ENCODE peak calls at places on chromosomes 5 and 9, in four cellular contexts. T is tibial nerve; S is aorta; U is CD8-positive, alpha-beta memory T cell. G is an unnamed sample.

GRCh38 chr9:1979815-1980367 is 35.3 kb upstream of the SMARCA2 start:
- DNase-seq in T (peak; percentile 14), S (no peak), U (no peak), G (no peak)

GRCh38 chr5:159788835-159789331 is 127.4 kb upstream of the ADRA1B start:
- DNase-seq in T (no peak), S (no peak), U (no peak), G (peak; percentile 66)

GRCh38 chr5:78666041-78666444 is 17.5 kb upstream of the LHFPL2 start:
- DNase-seq in T (no peak), S (no peak), U (no peak), G (no peak)

GRCh38 chr9:135156525-135157510 is 69.3 kb downstream of the OLFM1 start:
- DNase-seq in T (no peak), S (no peak), U (no peak), G (no peak)

GRCh38 chr5:120538644-120539043 is 74.5 kb downstream of the PRR16 start:
- DNase-seq in T (no peak), S (no peak), U (no peak), G (no peak)

GRCh38 chr5:84287964-84288363 is 96.7 kb downstream of the EDIL3 start:
- DNase-seq in T (no peak), S (no peak), U (no peak), G (no peak)

GRCh38 chr9:136326777-136327312 is 494 bp upstream of the GPSM1 start:
- DNase-seq in T (no peak), S (no peak), U (no peak), G (no peak)

GRCh38 chr9:125343518-125344284 is 82.1 kb downstream of the GAPVD1 start:
- DNase-seq in T (no peak), S (no peak), U (no peak), G (no peak)

GRCh38 chr5:56740868-56741267 is 74.5 kb upstream of the MAP3K1 start:
- DNase-seq in T (no peak), S (no peak), U (no peak), G (no peak)

GRCh38 chr5:134545070-134545868 is 19.8 kb downstream of the JADE2 start:
- DNase-seq in T (no peak), S (peak; percentile 90), U (no peak), G (peak; percentile 83)

GRCh38 chr5:139955616-139956283 is 87.3 kb downstream of the NRG2 start:
- DNase-seq in T (no peak), S (no peak), U (no peak), G (no peak)

GRCh38 chr9:107946364-107947137 is 457.0 kb upstream of the KLF4 start:
- DNase-seq in T (no peak), S (no peak), U (no peak), G (no peak)

GRCh38 chr9:125685167-125685566 is 21.8 kb downstream of the MAPKAP1 start:
- DNase-seq in T (no peak), S (no peak), U (no peak), G (no peak)

GRCh38 chr5:3277590-3278196 is 317.9 kb upstream of the IRX1 start:
- DNase-seq in T (no peak), S (no peak), U (no peak), G (no peak)

GRCh38 chr9:127833555-127833954 is 20.9 kb downstream of the ENG start:
- DNase-seq in T (no peak), S (no peak), U (no peak), G (no peak)

GRCh38 chr5:153523831-153524230 is 33.4 kb downstream of the GRIA1 start:
- DNase-seq in T (peak; percentile 39), S (peak; percentile 54), U (no peak), G (no peak)

GRCh38 chr5:123598028-123598689 is 86.2 kb downstream of the CSNK1G3 start:
- DNase-seq in T (no peak), S (no peak), U (no peak), G (no peak)

GRCh38 chr5:1033606-1034420 is 25.2 kb downstream of the NKD2 start:
- DNase-seq in T (no peak), S (no peak), U (no peak), G (no peak)
- H3K9me3 ChIP-seq in T (no peaks in the 10 kb centered on the region), S (no peaks in the 10 kb centered on the region), U (no peaks in the 10 kb centered on the region), G (no peaks in the 10 kb centered on the region)

GRCh38 chr9:98647236-98647635 is 61.5 kb downstream of the GABBR2 start:
- DNase-seq in T (no peak), S (no peak), U (no peak), G (no peak)
- H3K9me3 ChIP-seq in T (no peaks in the 10 kb centered on the region), S (peaks cover 2% of the 10 kb centered on the region), U (no peaks in the 10 kb centered on the region), G (no peaks in the 10 kb centered on the region)

GRCh38 chr5:158170534-158170933 is 311.6 kb upstream of the CLINT1 start:
- DNase-seq in T (no peak), S (no peak), U (no peak), G (no peak)
- H3K9me3 ChIP-seq in T (no peaks in the 10 kb centered on the region), S (no peaks in the 10 kb centered on the region), U (no peaks in the 10 kb centered on the region), G (no peaks in the 10 kb centered on the region)

DNA sequence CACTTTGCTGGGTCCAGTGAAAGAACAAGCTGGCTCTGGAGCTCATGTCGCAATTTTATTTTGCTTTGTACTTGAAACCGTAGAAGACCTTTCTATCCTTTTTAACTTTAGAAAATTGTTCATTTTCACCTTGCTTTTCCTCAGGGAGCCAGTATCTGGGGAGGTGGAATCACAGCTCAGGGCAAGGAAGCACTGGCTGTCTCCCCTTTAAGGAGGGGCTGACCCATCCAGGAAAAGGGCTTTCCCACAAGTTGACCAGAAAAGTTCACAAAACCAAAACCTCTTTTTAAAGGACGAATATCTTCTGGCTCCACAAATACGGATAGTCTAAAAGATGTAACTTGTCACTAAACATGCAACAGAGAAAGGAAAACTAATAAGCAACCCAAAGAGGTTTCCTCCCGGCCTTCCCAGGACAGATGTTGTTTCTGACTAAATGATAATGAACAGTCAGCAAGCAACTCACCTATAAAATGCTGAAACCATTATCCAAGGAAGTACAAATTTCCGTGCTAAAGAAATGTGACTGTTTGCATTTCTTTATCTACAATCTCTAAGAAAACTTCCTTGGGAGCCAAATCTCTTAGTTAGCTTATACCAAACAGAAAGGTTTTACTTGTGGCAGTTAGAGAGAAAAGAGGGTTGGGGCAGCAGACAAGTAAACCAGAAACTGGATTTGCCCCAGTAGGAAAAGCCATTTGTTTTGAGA is 278.2 kb downstream of the PLK2 start:
- DNase-seq in T (no peak), S (no peak), U (no peak), G (no peak)
- H3K9me3 ChIP-seq in T (no peaks in the 10 kb centered on the region), S (no peaks in the 10 kb centered on the region), U (no peaks in the 10 kb centered on the region), G (no peaks in the 10 kb centered on the region)

DNA sequence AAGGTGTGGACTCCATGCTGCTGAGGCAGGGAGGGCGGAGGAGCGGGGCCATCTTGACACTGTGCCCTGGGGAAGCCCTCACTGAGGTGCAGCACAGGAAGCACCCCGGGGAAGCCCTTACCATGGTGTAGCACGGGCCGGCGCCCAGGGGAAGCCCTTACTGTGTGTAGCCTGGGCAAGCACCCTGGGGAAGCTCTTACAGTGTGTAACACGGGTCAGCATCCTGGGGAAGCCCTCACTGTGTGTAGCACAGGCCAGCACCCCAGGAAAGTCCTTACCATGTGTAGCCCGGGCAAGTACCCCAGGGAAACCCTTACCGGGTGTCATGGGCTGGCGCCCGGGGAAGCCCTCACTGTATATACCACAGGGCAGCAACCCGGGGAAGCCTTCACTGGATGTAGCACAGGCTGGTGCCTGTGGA is 62.6 kb upstream of the ZNF354B start:
- DNase-seq in T (no peak), S (no peak), U (no peak), G (no peak)
- H3K9me3 ChIP-seq in T (peaks cover 24% of the 10 kb centered on the region), S (no peaks in the 10 kb centered on the region), U (no peaks in the 10 kb centered on the region), G (no peaks in the 10 kb centered on the region)

GRCh38 chr9:110742741-110743371 is 74.3 kb downstream of the MUSK start:
- DNase-seq in T (no peak), S (no peak), U (no peak), G (no peak)
- H3K9me3 ChIP-seq in T (no peaks in the 10 kb centered on the region), S (no peaks in the 10 kb centered on the region), U (no peaks in the 10 kb centered on the region), G (no peaks in the 10 kb centered on the region)

GRCh38 chr9:122546196-122546595 is 6.7 kb upstream of the OR1N2 start:
- DNase-seq in T (no peak), S (no peak), U (no peak), G (no peak)
- H3K9me3 ChIP-seq in T (no peaks in the 10 kb centered on the region), S (peaks cover 2% of the 10 kb centered on the region), U (no peaks in the 10 kb centered on the region), G (no peaks in the 10 kb centered on the region)

G was measured in uterus.